ENCODE peak calls at places on chromosomes 4 and X, in nine cellular contexts. B is transverse colon, Z is body of pancreas, R is gastrocnemius medialis, A is stomach, D is K562, N is vagina, G is adrenal gland, Y is sigmoid colon. I is an unnamed sample.

GRCh38 chr4:37008199-37008598 is 236.3 kb upstream of the NWD2 start:
- DNase-seq in B (peak; percentile 69), Z (peak; percentile 67), R (no peak), A (peak; percentile 71), D (no peak), N (no peak), G (no peak), Y (no peak), I (no peak)

GRCh38 chr4:54439831-54440243 is 210.7 kb downstream of the PDGFRA start:
- DNase-seq in B (peak; percentile 9), Z (peak; percentile 9), R (peak; percentile 18), A (no peak), D (peak; percentile 25), N (peak; percentile 89), G (peak; percentile 26), Y (peak; percentile 67), I (peak; percentile 43)

GRCh38 chrX:103554687-103555417 is 30.5 kb upstream of the TCEAL4 start:
- DNase-seq in B (peak; percentile 24), Z (peak; percentile 18), R (no peak), A (peak; percentile 56), D (peak; percentile 13), N (no peak), G (peak; percentile 68), Y (peak; percentile 66), I (peak; percentile 33)

GRCh38 chr4:120816385-120816784 is 106.1 kb downstream of the PRDM5 start:
- DNase-seq in B (no peak), Z (no peak), R (no peak), A (no peak), D (no peak), N (no peak), G (no peak), Y (no peak), I (no peak)

GRCh38 chrX:131626681-131627296 is 82.9 kb downstream of the OR13H1 start:
- DNase-seq in B (no peak), Z (no peak), R (no peak), A (no peak), D (no peak), N (no peak), G (no peak), Y (no peak), I (no peak)

GRCh38 chrX:70171636-70172035 is 5.6 kb upstream of the DGAT2L6 start:
- DNase-seq in B (no peak), Z (no peak), R (no peak), A (no peak), D (no peak), N (no peak), G (no peak), Y (no peak), I (no peak)

GRCh38 chrX:29066516-29066915 is 479.3 kb downstream of the IL1RAPL1 start:
- DNase-seq in B (no peak), Z (no peak), R (no peak), A (no peak), D (no peak), N (no peak), G (no peak), Y (no peak), I (no peak)

GRCh38 chr4:172547724-172548123 is 620.9 kb upstream of the GALNT7 start:
- DNase-seq in B (no peak), Z (no peak), R (no peak), A (no peak), D (no peak), N (no peak), G (no peak), Y (no peak), I (no peak)

GRCh38 chr4:53119685-53120084 is 246.2 kb downstream of the SCFD2 start:
- DNase-seq in B (no peak), Z (peak; percentile 19), R (no peak), A (no peak), D (no peak), N (no peak), G (no peak), Y (no peak), I (no peak)

GRCh38 chr4:178665916-178666315 is 1223.7 kb upstream of the AGA start:
- DNase-seq in B (no peak), Z (no peak), R (no peak), A (no peak), D (no peak), N (no peak), G (no peak), Y (no peak), I (no peak)

GRCh38 chr4:148333265-148333664 is 108.9 kb downstream of the NR3C2 start:
- DNase-seq in B (no peak), Z (no peak), R (no peak), A (no peak), D (no peak), N (no peak), G (no peak), Y (no peak), I (no peak)

GRCh38 chr4:88738714-88739366 is 41.2 kb upstream of the NAP1L5 start:
- DNase-seq in B (no peak), Z (peak; percentile 38), R (no peak), A (no peak), D (no peak), N (no peak), G (no peak), Y (no peak), I (no peak)

GRCh38 chrX:138127314-138127713 is 561.4 kb downstream of the ZIC3 start:
- DNase-seq in B (no peak), Z (no peak), R (no peak), A (no peak), D (no peak), N (no peak), G (no peak), Y (no peak), I (no peak)

GRCh38 chrX:45709381-45709780 is 508.7 kb upstream of the DIPK2B start:
- DNase-seq in B (no peak), Z (no peak), R (no peak), A (no peak), D (no peak), N (no peak), G (no peak), Y (no peak), I (no peak)

GRCh38 chr4:52200339-52200725 is 149.2 kb downstream of the SPATA18 start:
- DNase-seq in B (no peak), Z (no peak), R (no peak), A (no peak), D (no peak), N (no peak), G (no peak), Y (no peak), I (no peak)

GRCh38 chrX:72584165-72584564 is 11.5 kb upstream of the HDAC8 start:
- DNase-seq in B (no peak), Z (no peak), R (no peak), A (no peak), D (no peak), N (no peak), G (no peak), Y (no peak), I (no peak)

GRCh38 chrX:107849747-107850478 is 24.2 kb downstream of the MID2 start:
- DNase-seq in B (no peak), Z (no peak), R (no peak), A (no peak), D (no peak), N (no peak), G (peak; percentile 27), Y (no peak), I (no peak)

GRCh38 chr4:147723316-147723715 is 8.6 kb upstream of the ARHGAP10 start:
- DNase-seq in B (no peak), Z (peak; percentile 22), R (no peak), A (peak; percentile 34), D (no peak), N (no peak), G (peak; percentile 31), Y (peak; percentile 84), I (no peak)

DNA sequence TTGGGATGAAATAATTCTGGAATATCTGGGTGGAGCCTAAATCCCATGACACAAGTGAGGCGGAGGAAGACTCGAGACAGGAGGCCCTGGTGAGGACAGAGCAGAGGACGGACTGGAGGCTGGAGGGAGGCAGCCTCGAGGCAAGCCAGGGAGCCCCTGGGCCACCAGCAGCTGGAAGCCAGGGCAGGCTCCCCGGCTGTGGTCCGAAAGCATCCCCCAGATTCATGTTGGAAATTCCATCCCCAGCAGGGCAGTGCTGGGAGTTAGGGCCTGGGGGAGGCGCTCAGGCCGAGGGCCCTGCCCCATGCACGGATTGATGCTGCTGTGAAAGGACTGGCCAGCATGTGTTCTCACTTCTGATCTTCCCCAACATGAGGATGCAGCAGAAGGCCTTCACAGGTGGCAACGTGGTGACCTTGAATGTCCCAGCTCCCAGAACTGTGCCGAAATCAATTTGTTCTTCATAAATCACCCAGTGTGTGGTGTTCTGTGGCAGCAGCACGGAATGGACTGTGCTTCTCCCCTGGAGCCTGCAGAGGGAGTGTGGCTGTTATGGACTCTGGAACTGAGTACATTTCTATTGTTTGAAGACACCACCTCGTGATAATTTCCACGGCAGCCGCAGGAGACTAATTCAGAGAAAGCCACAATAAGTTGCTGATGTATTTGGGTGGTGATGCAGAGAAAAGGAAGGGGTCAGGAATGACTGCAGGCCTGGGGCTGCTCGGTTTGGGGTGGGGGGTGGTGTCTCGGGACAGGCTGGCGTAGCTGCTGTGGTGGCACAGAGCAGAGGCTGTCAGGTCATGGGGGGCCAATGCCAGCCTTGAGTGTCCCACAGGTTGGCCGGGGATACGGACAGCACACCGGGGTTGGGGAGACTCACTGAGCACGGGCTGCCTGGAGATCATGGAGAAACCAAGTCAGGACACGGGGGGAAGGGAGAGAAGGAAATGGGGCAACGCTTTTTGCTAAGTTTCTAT is 56.9 kb downstream of the PCGF3 start:
- DNase-seq in B (no peak), Z (no peak), R (no peak), A (no peak), D (no peak), N (no peak), G (no peak), Y (no peak), I (no peak)
- TF ChIP-seq POLR2A in B (no peak), Z (no peak), R (no peak), A (no peak), D (peak; percentile 10), N (no peak), G (no peak), Y (no peak), I (no peak)

GRCh38 chrX:148611993-148612392 is 111.6 kb downstream of the AFF2 start:
- DNase-seq in B (no peak), Z (no peak), R (no peak), A (no peak), D (no peak), N (no peak), G (no peak), Y (no peak), I (no peak)
- H3K4me1 ChIP-seq in B (no peaks in the 10 kb centered on the region), Z (peaks cover 6% of the 10 kb centered on the region), R (no peaks in the 10 kb centered on the region), A (no peaks in the 10 kb centered on the region), D (no peaks in the 10 kb centered on the region), N (no peaks in the 10 kb centered on the region), G (no peaks in the 10 kb centered on the region), Y (no peaks in the 10 kb centered on the region), I (no peaks in the 10 kb centered on the region)

DNA sequence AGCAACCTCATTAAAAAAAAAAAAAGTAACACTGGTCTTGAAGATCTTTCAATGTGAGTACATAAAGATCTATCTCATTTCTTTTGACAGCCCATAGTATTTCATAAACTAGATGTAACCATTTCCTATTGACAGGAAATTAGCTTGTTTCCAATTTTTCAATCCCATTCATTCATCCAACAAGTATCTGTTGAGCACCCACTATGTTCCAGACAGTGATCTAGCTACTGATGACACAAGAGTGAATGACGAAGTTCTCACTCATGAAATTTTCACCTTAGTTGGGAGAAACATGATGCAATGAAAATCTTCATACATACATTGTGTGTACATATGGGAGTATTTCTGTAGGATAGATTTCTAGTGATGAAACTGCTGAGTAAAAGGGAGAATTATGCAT is 1.7 kb downstream of the CD38 start:
- DNase-seq in B (no peak), Z (no peak), R (no peak), A (no peak), D (no peak), N (no peak), G (no peak), Y (no peak), I (no peak)
- H3K4me3 ChIP-seq in B (no peak overlapping the region), Z (no peak overlapping the region), R (peak overlapping the region; percentile 79), A (peak overlapping the region; percentile 65), D (no peak overlapping the region), N (peak overlapping the region; percentile 60), G (peak overlapping the region; percentile 81), Y (no peak overlapping the region), I (peak overlapping the region; percentile 76)

GRCh38 chrX:153777261-153778090 is 3.4 kb upstream of the SRPK3 start:
- DNase-seq in B (no peak), Z (no peak), R (no peak), A (no peak), D (no peak), N (no peak), G (no peak), Y (no peak), I (peak; percentile 11)
- TF ChIP-seq POLR2A in B (no peak), Z (no peak), R (no peak), A (no peak), D (no peak), N (no peak), G (no peak), Y (no peak), I (no peak)

I was measured in heart left ventricle.